ENCODE peak calls at places on chromosomes 1 and 21, in five cellular contexts. D, J, M, W and O are unnamed samples.

GRCh38 chr21:42682661-42683060 is 29.2 kb downstream of the PDE9A start:
- DNase-seq in M (no peak), W (no peak), D (no peak), J (no peak), O (no peak)

GRCh38 chr1:7886346-7886745 is 33.5 kb upstream of the UTS2 start:
- DNase-seq in M (no peak), D (no peak), W (no peak), J (no peak), O (no peak)

GRCh38 chr1:12405325-12406217 is 175.7 kb downstream of the VPS13D start:
- DNase-seq in W (no peak), M (peak; percentile 63), D (no peak), J (peak; percentile 93), O (peak; percentile 42)

GRCh38 chr1:207393610-207394009 is 60.5 kb upstream of the CR2 start:
- DNase-seq in W (no peak), J (peak; percentile 91), D (peak; percentile 53), M (no peak), O (peak; percentile 42)

GRCh38 chr1:170583186-170583585 is 51.2 kb downstream of the GORAB start:
- DNase-seq in J (no peak), D (no peak), M (no peak), W (no peak), O (no peak)

GRCh38 chr1:27561126-27561899 is 42.6 kb downstream of the AHDC1 start:
- DNase-seq in M (no peak), W (no peak), D (no peak), J (no peak), O (no peak)

GRCh38 chr1:43531453-43531905 is 796 bp downstream of the PTPRF start:
- DNase-seq in J (peak; percentile 44), M (peak; percentile 71), D (no peak), W (peak; percentile 76), O (no peak)

GRCh38 chr1:169762699-169763098 is 28.8 kb upstream of the SELE start:
- DNase-seq in W (no peak), M (no peak), J (no peak), D (no peak), O (no peak)

GRCh38 chr1:201295861-201296260 is 12.6 kb downstream of the PKP1 start:
- DNase-seq in J (no peak), M (no peak), D (no peak), W (no peak), O (no peak)

GRCh38 chr1:51518730-51519047 is 377 bp downstream of the EPS15 start:
- DNase-seq in D (no peak), J (no peak), M (no peak), W (peak; percentile 72), O (no peak)

GRCh38 chr1:221907531-221907930 is 165.6 kb upstream of the DUSP10 start:
- DNase-seq in D (no peak), M (no peak), J (no peak), W (no peak), O (no peak)

GRCh38 chr1:246117066-246117791 is 389.9 kb downstream of the SMYD3 start:
- DNase-seq in D (no peak), W (no peak), J (peak; percentile 70), M (peak; percentile 72), O (no peak)

GRCh38 chr1:200211157-200211556 is 183.6 kb downstream of the NR5A2 start:
- DNase-seq in J (no peak), W (no peak), M (no peak), D (no peak), O (no peak)

GRCh38 chr1:32651461-32652073 is 559 bp downstream of the RBBP4 start:
- DNase-seq in M (no peak), D (peak; percentile 8), W (no peak), J (no peak), O (no peak)

GRCh38 chr1:179973198-179974114 is 18.8 kb downstream of the CEP350 start:
- DNase-seq in M (no peak), J (peak; percentile 54), D (no peak), W (no peak), O (no peak)

GRCh38 chr1:170604889-170605288 is 59.0 kb upstream of the PRRX1 start:
- DNase-seq in J (no peak), D (no peak), W (no peak), M (no peak), O (no peak)

GRCh38 chr1:22338071-22338765 is 113.4 kb upstream of the ZBTB40 start:
- DNase-seq in M (no peak), J (no peak), W (no peak), D (no peak), O (no peak)

GRCh38 chr1:22332166-22332717 is 119.4 kb upstream of the ZBTB40 start:
- DNase-seq in W (no peak), M (no peak), J (no peak), D (no peak), O (no peak)

GRCh38 chr1:22333516-22334121 is 118.0 kb upstream of the ZBTB40 start:
- DNase-seq in W (no peak), D (no peak), J (no peak), M (no peak), O (no peak)

GRCh38 chr1:22332795-22333499 is 118.7 kb upstream of the ZBTB40 start:
- DNase-seq in W (no peak), J (no peak), M (no peak), D (peak; percentile 15), O (no peak)

GRCh38 chr1:22334860-22335550 is 116.6 kb upstream of the ZBTB40 start:
- DNase-seq in J (no peak), M (no peak), W (no peak), D (no peak), O (no peak)
- TF ChIP-seq POLR2AphosphoS5 in J (no peak), M (no peak), W (no peak), D (no peak), O (no peak)

GRCh38 chr1:156626079-156626438 is 6.8 kb downstream of the HAPLN2 start:
- DNase-seq in J (no peak), M (no peak), D (no peak), W (no peak), O (no peak)

GRCh38 chr1:156623946-156624813 is 5.0 kb downstream of the HAPLN2 start:
- DNase-seq in J (peak; percentile 34), M (peak; percentile 90), D (no peak), W (peak; percentile 87), O (no peak)

GRCh38 chr1:156624814-156625435 is 5.7 kb downstream of the HAPLN2 start:
- DNase-seq in J (no peak), W (no peak), M (peak; percentile 56), D (no peak), O (no peak)

GRCh38 chr1:156627313-156627880 is 8.2 kb downstream of the HAPLN2 start:
- DNase-seq in W (no peak), J (peak; percentile 57), M (peak; percentile 75), D (peak; percentile 39), O (no peak)

GRCh38 chr1:156625436-156626078 is 6.3 kb downstream of the HAPLN2 start:
- DNase-seq in J (peak; percentile 47), M (peak; percentile 73), D (no peak), W (peak; percentile 84), O (no peak)
- TF ChIP-seq EZH2 in J (peak; percentile 84), M (peak; percentile 69), D (no peak), W (no peak), O (peak; percentile 92)

GRCh38 chr21:38474796-38475195 is 23.5 kb downstream of the ERG start:
- DNase-seq in J (no peak), W (no peak), M (no peak), D (no peak), O (no peak)

GRCh38 chr21:38477241-38477640 is 21.0 kb downstream of the ERG start:
- DNase-seq in M (no peak), W (no peak), J (no peak), D (no peak), O (no peak)

GRCh38 chr21:38474124-38474523 is 24.2 kb downstream of the ERG start:
- DNase-seq in J (no peak), W (no peak), D (no peak), M (no peak), O (no peak)

GRCh38 chr21:38475519-38475918 is 22.8 kb downstream of the ERG start:
- DNase-seq in W (peak; percentile 50), D (no peak), J (no peak), M (peak; percentile 48), O (no peak)

GRCh38 chr21:38476385-38476784 is 21.9 kb downstream of the ERG start:
- DNase-seq in M (no peak), W (no peak), J (peak; percentile 100), D (no peak), O (no peak)
- TF ChIP-seq POLR2AphosphoS5 in M (no peak), W (no peak), J (peak; percentile 97), D (no peak), O (no peak)

GRCh38 chr1:165235158-165235776 is 121.2 kb downstream of the LMX1A start:
- DNase-seq in M (peak; percentile 67), W (peak; percentile 66), D (no peak), J (no peak), O (no peak)
- TF ChIP-seq EZH2 in M (no peak), W (no peak), D (no peak), J (peak; percentile 72), O (no peak)

GRCh38 chr1:16462773-16463330 is 22.3 kb downstream of the NECAP2 start:
- DNase-seq in M (no peak), W (no peak), D (no peak), J (no peak), O (no peak)
- TF ChIP-seq POLR2AphosphoS5 in M (no peak), W (no peak), D (no peak), J (no peak), O (no peak)

GRCh38 chr1:46489638-46490602 is at the start of gene DMBX1:
- DNase-seq in M (peak; percentile 93), W (peak; percentile 87), D (peak; percentile 38), J (no peak), O (no peak)

GRCh38 chr1:46488343-46489168 is 1.1 kb upstream of the DMBX1 start:
- DNase-seq in J (no peak), W (peak; percentile 77), D (no peak), M (peak; percentile 64), O (no peak)

GRCh38 chr1:46490603-46491499 is 1.2 kb downstream of the DMBX1 start:
- DNase-seq in J (peak; percentile 11), M (no peak), D (no peak), W (peak; percentile 69), O (no peak)

GRCh38 chr1:46487818-46488218 is 1.8 kb upstream of the DMBX1 start:
- DNase-seq in D (no peak), M (peak; percentile 83), W (peak; percentile 69), J (no peak), O (no peak)

DNA sequence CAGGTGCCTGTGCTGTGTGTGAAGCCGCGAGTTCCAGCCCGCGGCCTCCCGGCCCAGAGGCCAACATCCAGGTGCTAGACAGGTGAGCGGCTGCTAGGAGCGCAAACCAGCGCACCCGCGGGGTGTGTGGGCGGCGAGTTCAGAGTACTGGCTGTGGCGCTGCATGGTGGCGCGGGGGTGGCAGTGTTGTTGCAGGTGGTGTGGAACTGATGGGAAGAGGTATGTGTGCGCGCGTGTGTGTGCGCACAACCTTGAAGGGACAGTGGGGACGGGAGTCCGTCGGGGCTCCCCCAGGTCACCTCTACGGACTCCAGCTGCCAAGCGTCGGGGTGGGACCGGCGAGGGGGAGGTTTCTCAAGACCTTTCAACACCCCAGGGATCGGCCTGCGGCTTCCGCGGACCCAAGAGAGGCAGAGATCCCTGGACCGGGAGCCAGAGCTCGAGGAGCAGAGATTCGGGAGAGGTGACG is 433 bp upstream of the DMBX1 start:
- DNase-seq in W (no peak), M (no peak), D (no peak), J (no peak), O (no peak)
- TF ChIP-seq EZH2 in W (peak; percentile 99), M (peak; percentile 98), D (no peak), J (peak; percentile 88), O (no peak)

GRCh38 chr1:146036990-146037646 is 15.6 kb upstream of the HJV start:
- DNase-seq in D (peak; percentile 75), W (peak; percentile 87), M (peak; percentile 85), J (peak; percentile 94), O (peak; percentile 94)
- TF ChIP-seq POLR2AphosphoS5 in D (no peak), W (no peak), M (no peak), J (no peak), O (no peak)